ENCODE peak calls at places on chromosome 11, in six cellular contexts. Y is K562, J is stomach, C is A549, Z is SK-N-SH, U is tibial nerve. P is an unnamed sample.

GRCh38 chr11:131683131-131683530 is 312.7 kb downstream of the NTM start:
- DNase-seq in Y (no peak), J (no peak), C (no peak), Z (no peak), U (no peak), P (no peak)

GRCh38 chr11:122723576-122723975 is 68.1 kb downstream of the UBASH3B start:
- DNase-seq in Y (no peak), J (no peak), C (no peak), Z (no peak), U (no peak), P (no peak)

GRCh38 chr11:61752117-61752924 is at the start of gene MYRF:
- DNase-seq in Y (peak), J (peak), C (no peak), Z (peak), U (no peak), P (peak)

GRCh38 chr11:119236891-119237290 is 30.8 kb downstream of the CBL start:
- DNase-seq in Y (no peak), J (no peak), C (no peak), Z (no peak), U (no peak), P (no peak)

GRCh38 chr11:32092581-32093170 is 1.8 kb downstream of the RCN1 start:
- DNase-seq in Y (no peak), J (no peak), C (no peak), Z (no peak), U (no peak), P (no peak)

GRCh38 chr11:29159552-29160465 is 857.0 kb downstream of the KCNA4 start:
- DNase-seq in Y (peak), J (peak), C (peak), Z (peak), U (no peak), P (no peak)

GRCh38 chr11:133052537-133052936 is 479.8 kb downstream of the OPCML start:
- DNase-seq in Y (no peak), J (no peak), C (no peak), Z (no peak), U (no peak), P (no peak)

GRCh38 chr11:127252321-127252720 is 251.8 kb upstream of the KIRREL3 start:
- DNase-seq in Y (no peak), J (no peak), C (no peak), Z (no peak), U (no peak), P (no peak)

GRCh38 chr11:99370557-99371200 is 349.9 kb downstream of the CNTN5 start:
- DNase-seq in Y (no peak), J (no peak), C (peak), Z (no peak), U (no peak), P (no peak)

GRCh38 chr11:130831506-130832385 is 84.5 kb downstream of the SNX19 start:
- DNase-seq in Y (no peak), J (no peak), C (no peak), Z (peak), U (no peak), P (peak)

GRCh38 chr11:19646921-19647320 is 65.7 kb upstream of the NAV2 start:
- DNase-seq in Y (no peak), J (no peak), C (no peak), Z (peak), U (peak), P (no peak)

DNA sequence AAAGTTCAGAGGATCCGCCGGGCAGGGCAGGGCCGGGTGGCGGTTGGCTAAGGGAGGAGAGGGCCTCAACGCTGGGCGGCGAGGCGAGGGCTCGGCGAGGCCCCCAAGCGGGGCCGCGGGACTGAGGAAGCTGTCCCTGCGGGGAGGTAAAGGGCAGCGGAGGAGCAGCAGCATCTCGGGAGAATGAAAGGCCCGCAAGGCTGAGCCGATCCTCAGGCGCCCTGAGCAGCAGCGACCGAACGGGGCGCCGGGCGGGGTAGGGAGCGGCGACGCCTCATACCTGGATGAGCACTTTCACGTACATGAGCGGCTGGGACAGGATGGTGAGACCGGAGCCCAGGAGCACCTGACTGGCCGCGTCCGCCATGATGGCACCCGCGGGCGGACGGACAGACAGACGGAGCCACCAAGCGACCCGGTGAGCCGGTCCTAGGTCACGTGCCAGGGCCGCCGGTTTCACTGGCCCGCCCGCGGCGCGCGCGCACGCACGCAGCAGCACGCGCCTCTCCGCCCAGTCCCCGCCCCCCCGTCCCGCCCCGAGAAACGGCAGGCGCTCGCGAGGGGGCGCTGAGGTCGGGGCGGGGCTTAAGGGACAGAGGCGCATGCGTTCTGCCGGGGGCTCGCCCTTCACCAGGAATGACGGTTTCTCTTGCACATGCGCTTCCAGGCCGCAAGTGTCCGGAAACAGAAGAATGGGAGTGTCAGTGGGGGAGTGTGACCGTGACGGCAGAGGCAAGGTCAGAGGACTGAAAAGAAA is at the start of gene MTCH2:
- DNase-seq in Y (peak), J (peak), C (peak), Z (peak), U (peak), P (peak)
- TF ChIP-seq EP300 in Y (peak), J (no peak), C (no peak), Z (no peak), U (peak), P (no peak)

GRCh38 chr11:59616396-59616982 is 915 bp upstream of the OSBP start:
- DNase-seq in Y (peak), J (no peak), C (no peak), Z (no peak), U (no peak), P (peak)

GRCh38 chr11:59615132-59615636 is 390 bp downstream of the OSBP start:
- DNase-seq in Y (peak), J (peak), C (peak), Z (no peak), U (peak), P (no peak)

GRCh38 chr11:59614277-59615131 is 1.1 kb downstream of the OSBP start:
- DNase-seq in Y (peak), J (no peak), C (peak), Z (no peak), U (no peak), P (no peak)

GRCh38 chr11:59617876-59618275 is 2.3 kb upstream of the OSBP start:
- DNase-seq in Y (no peak), J (no peak), C (no peak), Z (no peak), U (no peak), P (no peak)

GRCh38 chr11:59615637-59616395 is at the start of gene OSBP:
- DNase-seq in Y (peak), J (peak), C (peak), Z (peak), U (peak), P (peak)
- TF ChIP-seq EP300 in Y (no peak), J (no peak), C (no peak), Z (no peak), U (peak), P (no peak)

GRCh38 chr11:6077723-6078122 is 29.8 kb upstream of the OR56B4 start:
- DNase-seq in Y (no peak), J (no peak), C (no peak), Z (no peak), U (no peak), P (no peak)
- TF ChIP-seq EP300 in Y (no peak), J (no peak), C (no peak), Z (no peak), U (no peak), P (no peak)

GRCh38 chr11:62787005-62787759 is at the start of gene TMEM179B:
- DNase-seq in Y (peak), J (peak), C (peak), Z (peak), U (peak), P (peak)
- TF ChIP-seq EP300 in Y (no peak), J (no peak), C (no peak), Z (no peak), U (peak), P (no peak)

GRCh38 chr11:45993438-45994064 is 71.1 kb downstream of the LARGE2 start:
- DNase-seq in Y (peak), J (no peak), C (no peak), Z (no peak), U (no peak), P (no peak)
- TF ChIP-seq EP300 in Y (peak), J (no peak), C (no peak), Z (no peak), U (no peak), P (no peak)

GRCh38 chr11:65493367-65494176 is 5.3 kb upstream of the MALAT1 start:
- DNase-seq in Y (peak), J (peak), C (peak), Z (no peak), U (peak), P (no peak)
- TF ChIP-seq EP300 in Y (peak), J (no peak), C (no peak), Z (no peak), U (peak), P (no peak)

DNA sequence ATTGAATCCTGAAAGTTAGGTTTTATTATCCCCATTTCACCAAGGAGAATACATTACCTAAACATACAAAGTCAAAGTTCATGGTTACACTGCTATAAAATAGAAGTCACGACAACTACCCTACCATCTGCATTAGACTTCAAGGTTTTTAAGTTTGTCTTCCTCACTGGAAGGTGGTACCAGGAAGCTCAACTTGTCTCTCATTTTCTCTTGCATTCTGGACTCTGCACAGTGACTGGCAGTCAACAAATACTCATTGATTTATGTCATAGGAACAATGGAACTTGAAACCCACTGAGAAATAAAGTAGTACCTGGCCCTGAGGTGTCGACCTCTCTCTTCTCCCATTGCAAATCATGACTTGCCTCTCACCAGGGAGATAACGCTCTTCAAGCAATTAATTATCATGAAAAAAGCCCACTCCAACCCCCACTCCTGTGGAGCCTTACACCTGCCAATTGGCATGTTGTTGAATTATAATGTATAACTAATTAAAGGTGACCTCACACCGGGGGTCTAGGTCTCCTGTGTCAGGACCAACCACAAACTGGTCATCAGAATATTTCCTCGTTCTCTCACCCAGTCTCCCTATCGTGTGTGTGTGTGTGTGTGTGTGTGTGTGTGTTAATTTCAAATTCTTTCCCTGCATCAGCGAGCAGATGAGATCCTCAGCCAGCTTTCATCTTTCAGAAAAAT is 357.1 kb downstream of the INSC start:
- DNase-seq in Y (no peak), J (no peak), C (no peak), Z (no peak), U (no peak), P (no peak)
- TF ChIP-seq EP300 in Y (no peak), J (no peak), C (no peak), Z (no peak), U (no peak), P (no peak)

GRCh38 chr11:47247502-47247901 is 1.1 kb downstream of the ACP2 start:
- DNase-seq in Y (no peak), J (no peak), C (no peak), Z (peak), U (no peak), P (peak)

GRCh38 chr11:47249378-47249715 is 733 bp upstream of the ACP2 start:
- DNase-seq in Y (no peak), J (no peak), C (no peak), Z (no peak), U (no peak), P (no peak)

GRCh38 chr11:47251751-47252150 is 3.1 kb upstream of the ACP2 start:
- DNase-seq in Y (no peak), J (no peak), C (no peak), Z (no peak), U (no peak), P (no peak)

GRCh38 chr11:47248304-47248663 is 330 bp downstream of the ACP2 start:
- DNase-seq in Y (peak), J (no peak), C (no peak), Z (no peak), U (no peak), P (no peak)

GRCh38 chr11:47248664-47249377 is at the start of gene ACP2:
- DNase-seq in Y (peak), J (peak), C (peak), Z (peak), U (peak), P (peak)
- TF ChIP-seq EP300 in Y (peak), J (no peak), C (no peak), Z (no peak), U (peak), P (peak)

GRCh38 chr11:80451105-80451504 is 1010.3 kb upstream of the TENM4 start:
- DNase-seq in Y (no peak), J (no peak), C (no peak), Z (no peak), U (no peak), P (no peak)
- TF ChIP-seq EP300 in Y (no peak), J (no peak), C (no peak), Z (no peak), U (no peak), P (no peak)